ENCODE peak calls at places on chromosomes 1 and 21, in ten cellular contexts. B, C, U, A, D, T, H, V, P and I are unnamed samples.

GRCh38 chr1:157170677-157171515 is 32.7 kb upstream of the ETV3 start:
- DNase-seq in P (peak), A (peak), H (peak), U (peak), D (no peak), V (peak), C (peak), T (peak), B (peak), I (peak)

GRCh38 chr1:116472431-116472961 is 98.3 kb downstream of the CD58 start:
- DNase-seq in T (no peak), C (no peak), P (no peak), D (no peak), B (no peak), U (no peak), H (no peak), V (no peak), A (no peak), I (no peak)

GRCh38 chr21:45357436-45358260 is 47.3 kb upstream of the COL18A1 start:
- DNase-seq in C (no peak), H (no peak), D (peak), V (no peak), U (no peak), A (no peak), T (peak), P (peak), B (no peak), I (peak)

GRCh38 chr1:171769171-171769570 is 12.3 kb upstream of the METTL13 start:
- DNase-seq in U (no peak), T (no peak), P (no peak), A (no peak), V (no peak), C (no peak), H (no peak), D (no peak), B (no peak), I (no peak)

GRCh38 chr1:40630488-40631223 is 34.8 kb downstream of the RIMS3 start:
- DNase-seq in A (peak), V (peak), C (no peak), B (peak), H (peak), D (no peak), T (peak), U (peak), P (no peak), I (peak)

GRCh38 chr1:13651279-13651678 is 48.7 kb upstream of the PRDM2 start:
- DNase-seq in V (no peak), A (no peak), H (no peak), U (no peak), B (no peak), T (no peak), D (no peak), P (no peak), C (no peak), I (no peak)

GRCh38 chr1:228753236-228753741 is 18.0 kb downstream of the RHOU start:
- DNase-seq in V (no peak), D (no peak), U (no peak), B (no peak), T (no peak), H (no peak), A (no peak), P (no peak), C (no peak), I (no peak)

GRCh38 chr1:158045639-158046038 is 52.2 kb downstream of the KIRREL1 start:
- DNase-seq in U (no peak), B (no peak), T (peak), C (no peak), P (no peak), D (no peak), V (no peak), H (no peak), A (no peak), I (peak)

GRCh38 chr1:91920001-91920400 is 29.2 kb upstream of the BRDT start:
- DNase-seq in C (no peak), H (no peak), V (no peak), B (no peak), U (no peak), A (no peak), D (no peak), T (no peak), P (no peak), I (no peak)

GRCh38 chr21:29261555-29262540 is 36.9 kb upstream of the BACH1 start:
- DNase-seq in U (no peak), V (no peak), C (no peak), P (no peak), H (no peak), B (no peak), T (no peak), A (no peak), D (no peak), I (no peak)

GRCh38 chr1:240417317-240417716 is 194.6 kb downstream of the GREM2 start:
- DNase-seq in D (no peak), T (no peak), P (no peak), U (no peak), C (no peak), A (no peak), B (no peak), V (no peak), H (no peak), I (no peak)

GRCh38 chr1:7995437-7995836 is 30.7 kb downstream of the ERRFI1 start:
- DNase-seq in B (no peak), D (no peak), P (no peak), V (no peak), C (no peak), U (no peak), T (no peak), H (no peak), A (no peak), I (no peak)

GRCh38 chr1:154502742-154503111 is 515 bp upstream of the SHE start:
- DNase-seq in H (no peak), B (no peak), V (no peak), D (no peak), T (peak), A (no peak), U (no peak), P (no peak), C (no peak), I (peak)

GRCh38 chr1:108503062-108503740 is 53.1 kb downstream of the NBPF6 start:
- DNase-seq in T (peak), A (peak), D (no peak), U (no peak), V (no peak), H (no peak), P (no peak), B (no peak), C (no peak), I (no peak)

GRCh38 chr1:63509718-63510117 is 13.3 kb downstream of the ITGB3BP start:
- DNase-seq in H (no peak), U (no peak), D (no peak), C (no peak), T (no peak), V (no peak), B (no peak), P (no peak), A (no peak), I (no peak)

GRCh38 chr1:14738235-14738634 is 139.8 kb downstream of the KAZN start:
- DNase-seq in B (no peak), P (no peak), H (peak), A (no peak), T (peak), U (no peak), C (no peak), V (no peak), D (no peak), I (no peak)

GRCh38 chr1:117892512-117892911 is 36.9 kb downstream of the GDAP2 start:
- DNase-seq in B (no peak), C (no peak), T (no peak), H (no peak), V (no peak), P (no peak), D (no peak), A (no peak), U (no peak), I (no peak)

GRCh38 chr1:187477103-187477502 is 648.4 kb downstream of the PLA2G4A start:
- DNase-seq in T (no peak), A (no peak), D (no peak), U (no peak), C (no peak), V (no peak), H (no peak), P (no peak), B (no peak), I (no peak)

GRCh38 chr1:210438928-210439841 is 110.5 kb downstream of the HHAT start:
- DNase-seq in C (no peak), T (no peak), P (no peak), V (no peak), D (no peak), H (no peak), U (no peak), A (no peak), B (no peak), I (no peak)

GRCh38 chr1:110237406-110238152 is 27.5 kb downstream of the KCNC4 start:
- DNase-seq in C (no peak), H (no peak), P (no peak), V (no peak), B (no peak), D (peak), A (no peak), U (no peak), T (no peak), I (no peak)

GRCh38 chr1:17603091-17603841 is 63.8 kb downstream of the ARHGEF10L start:
- DNase-seq in H (no peak), U (no peak), B (no peak), C (no peak), A (no peak), P (no peak), D (no peak), T (no peak), V (no peak), I (no peak)

GRCh38 chr1:85420199-85420598 is 44.8 kb downstream of the DDAH1 start:
- DNase-seq in D (no peak), P (no peak), T (no peak), A (no peak), U (no peak), V (no peak), C (no peak), H (no peak), B (no peak), I (no peak)

GRCh38 chr1:17352419-17352909 is 19.5 kb upstream of the PADI6 start:
- DNase-seq in U (no peak), D (no peak), T (peak), A (no peak), H (no peak), V (no peak), C (no peak), B (no peak), P (no peak), I (no peak)

GRCh38 chr1:200306954-200307754 is 102.7 kb downstream of the ZNF281 start:
- DNase-seq in H (peak), D (no peak), U (no peak), B (peak), T (no peak), V (no peak), P (no peak), A (peak), C (no peak), I (no peak)

GRCh38 chr1:9822897-9823692 is 670 bp downstream of the CLSTN1 start:
- DNase-seq in H (peak), V (peak), T (peak), B (peak), C (no peak), P (no peak), D (peak), A (peak), U (no peak), I (peak)

GRCh38 chr1:178806665-178807300 is 64.1 kb downstream of the ANGPTL1 start:
- DNase-seq in A (no peak), T (no peak), C (no peak), U (no peak), V (no peak), D (no peak), P (no peak), H (no peak), B (no peak), I (no peak)

GRCh38 chr1:178810585-178810984 is 60.3 kb downstream of the ANGPTL1 start:
- DNase-seq in D (no peak), A (no peak), H (no peak), U (no peak), P (no peak), V (no peak), T (no peak), B (no peak), C (no peak), I (no peak)
- H3K27ac ChIP-seq in D (no peak), A (no peak), H (no peak), U (no peak), P (no peak), V (no peak), T (no peak), B (no peak), C (no peak), I (no peak)

GRCh38 chr1:32755810-32756159 is 53.2 kb upstream of the SYNC start:
- DNase-seq in H (no peak), B (no peak), A (no peak), U (no peak), V (no peak), C (no peak), D (no peak), P (no peak), T (peak), I (no peak)
- H3K27ac ChIP-seq in H (no peak), B (no peak), A (no peak), U (peak), V (peak), C (no peak), D (no peak), P (peak), T (no peak), I (no peak)

GRCh38 chr1:160255761-160256300 is 6.5 kb downstream of the DCAF8 start:
- DNase-seq in T (no peak), U (no peak), D (no peak), C (no peak), B (no peak), P (no peak), V (no peak), A (no peak), H (no peak), I (no peak)

GRCh38 chr1:160258177-160258798 is 4.1 kb downstream of the DCAF8 start:
- DNase-seq in B (no peak), A (no peak), V (no peak), C (no peak), P (no peak), U (no peak), T (no peak), D (no peak), H (no peak), I (no peak)

GRCh38 chr1:160257411-160258015 is 4.8 kb downstream of the DCAF8 start:
- DNase-seq in H (no peak), C (no peak), U (no peak), T (no peak), P (no peak), A (no peak), D (no peak), B (no peak), V (no peak), I (no peak)

GRCh38 chr1:160260436-160261382 is 1.6 kb downstream of the DCAF8 start:
- DNase-seq in B (no peak), H (no peak), T (no peak), P (no peak), C (no peak), V (no peak), U (no peak), A (peak), D (no peak), I (peak)

DNA sequence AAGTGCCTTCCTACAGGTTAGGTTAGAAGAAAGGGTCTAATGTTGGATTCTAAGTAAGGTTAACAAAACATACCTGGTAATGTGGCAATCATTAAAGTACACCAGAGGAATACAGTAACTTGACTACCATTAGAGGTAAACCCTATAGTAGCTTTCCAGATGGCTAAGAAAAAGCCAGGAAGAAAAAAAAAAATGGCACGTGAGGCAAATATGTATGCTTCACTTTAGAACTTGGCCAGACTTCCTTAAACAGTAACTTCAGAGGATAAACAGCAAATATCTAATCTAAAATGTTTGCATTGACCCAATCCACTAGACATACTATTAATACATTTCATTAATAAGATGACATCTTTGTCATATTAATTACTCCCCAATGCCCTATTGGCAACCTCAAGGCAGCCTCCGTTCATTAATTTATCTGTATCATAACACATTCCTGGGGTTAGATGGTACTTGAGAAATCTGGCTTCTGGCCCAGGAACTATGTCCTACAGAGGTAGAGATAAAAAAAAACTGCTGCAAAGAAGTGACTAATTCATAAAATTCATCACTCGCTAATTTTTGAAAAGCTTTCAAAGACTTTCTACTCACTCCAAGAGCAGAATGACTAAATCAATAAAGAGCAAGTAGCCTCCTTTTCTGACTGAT is 5.8 kb downstream of the DCAF8 start:
- DNase-seq in A (peak), H (no peak), C (peak), T (no peak), U (no peak), P (no peak), V (no peak), D (no peak), B (no peak), I (no peak)
- H3K27ac ChIP-seq in A (peak), H (no peak), C (no peak), T (no peak), U (no peak), P (no peak), V (peak), D (peak), B (no peak), I (no peak)

GRCh38 chr1:230901711-230902110 is 33.4 kb upstream of the C1orf198 start:
- DNase-seq in B (no peak), C (peak), T (no peak), U (no peak), V (peak), P (peak), D (no peak), H (no peak), A (no peak), I (no peak)
- H3K27ac ChIP-seq in B (no peak), C (no peak), T (no peak), U (no peak), V (peak), P (peak), D (no peak), H (no peak), A (no peak), I (no peak)

DNA sequence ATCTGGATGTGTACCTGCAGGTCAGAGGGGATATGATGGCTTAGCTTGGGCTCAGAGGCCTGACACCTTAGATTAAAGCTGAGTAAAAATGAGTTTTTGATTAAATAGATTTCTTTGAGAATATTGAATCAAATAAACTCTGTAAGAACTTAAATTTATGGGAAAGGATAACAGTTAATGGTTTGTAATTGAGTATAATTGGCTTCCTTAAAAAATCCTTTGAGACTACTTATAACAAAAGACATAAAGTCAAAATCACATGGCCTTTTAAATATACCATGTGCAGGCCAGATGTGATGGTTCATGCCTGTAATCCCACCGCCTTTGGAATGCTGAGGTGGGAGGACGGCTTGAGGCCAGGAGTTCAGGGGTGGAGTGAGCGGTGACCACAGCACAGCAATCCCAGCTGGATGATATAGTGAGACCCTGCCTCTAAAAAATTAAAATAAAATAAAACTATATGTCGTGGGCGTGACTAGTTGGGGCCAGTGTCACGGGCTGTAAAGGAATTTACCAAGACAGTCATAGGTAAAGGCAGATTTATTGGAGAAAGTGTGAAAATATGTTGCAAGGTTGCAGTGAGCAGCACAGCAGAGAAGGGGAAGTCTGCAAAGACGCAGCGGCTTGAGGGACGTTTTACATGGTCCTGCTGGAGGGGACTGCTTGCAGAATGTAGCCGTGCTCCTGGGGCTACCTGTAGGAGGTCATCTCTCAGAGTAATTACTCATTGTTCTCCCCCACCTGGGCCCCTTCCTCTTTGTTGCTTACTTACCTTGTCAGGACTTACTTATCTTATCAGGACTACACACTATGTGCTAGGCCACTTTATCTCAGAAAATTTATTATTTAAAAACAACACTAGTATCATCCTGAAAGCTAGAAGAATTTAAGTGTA is 122.3 kb downstream of the ZMYM4 start:
- DNase-seq in A (no peak), P (no peak), U (no peak), H (no peak), C (no peak), V (no peak), D (no peak), B (no peak), T (peak), I (no peak)
- H3K27ac ChIP-seq in A (no peak), P (no peak), U (no peak), H (no peak), C (no peak), V (no peak), D (no peak), B (no peak), T (peak), I (no peak)

GRCh38 chr1:69524010-69524409 is 43.7 kb upstream of the LRRC7 start:
- DNase-seq in B (no peak), U (no peak), A (no peak), C (no peak), D (no peak), V (no peak), P (no peak), T (no peak), H (no peak), I (no peak)
- H3K27ac ChIP-seq in B (no peak), U (no peak), A (no peak), C (no peak), D (no peak), V (no peak), P (no peak), T (no peak), H (no peak), I (no peak)

DNA sequence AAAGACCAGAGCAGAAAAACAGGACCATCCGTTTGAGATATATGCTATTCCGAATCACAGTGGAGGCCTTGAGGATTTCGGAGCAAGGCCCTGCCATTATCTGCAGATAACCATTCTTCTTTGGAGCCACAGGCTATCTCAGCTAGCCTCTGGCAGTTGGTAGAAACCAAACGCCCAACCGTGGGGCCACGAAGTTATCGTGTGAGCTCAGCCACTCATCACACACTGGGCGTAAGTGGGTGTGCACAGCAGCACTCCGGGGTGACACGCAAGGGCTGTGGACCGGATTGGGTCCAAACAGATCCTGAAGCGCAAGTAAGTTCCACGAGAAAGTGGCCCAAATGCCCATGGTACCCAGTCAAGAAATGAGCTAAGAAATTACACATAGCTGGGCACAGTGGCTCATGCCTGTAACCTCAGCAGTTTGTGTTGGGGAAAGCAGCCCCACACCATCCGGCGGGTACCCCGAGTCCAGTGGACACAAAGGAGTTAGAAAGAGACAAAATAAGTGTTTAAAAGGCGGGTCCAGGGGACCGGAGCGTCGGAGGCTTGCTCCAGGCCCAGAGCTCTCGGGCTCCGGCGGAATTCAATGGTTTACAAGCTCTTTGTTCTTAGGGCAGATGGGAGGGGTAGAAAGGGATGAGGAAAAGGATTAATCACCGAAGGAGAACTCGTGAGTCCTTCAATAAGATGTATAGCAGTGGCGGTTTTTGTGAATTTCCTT is 130.6 kb downstream of the LIPI start:
- DNase-seq in V (no peak), U (no peak), D (no peak), A (no peak), H (no peak), P (no peak), T (peak), B (no peak), C (no peak), I (no peak)
- H3K27ac ChIP-seq in V (no peak), U (no peak), D (no peak), A (no peak), H (no peak), P (no peak), T (peak), B (no peak), C (no peak), I (no peak)

DNA sequence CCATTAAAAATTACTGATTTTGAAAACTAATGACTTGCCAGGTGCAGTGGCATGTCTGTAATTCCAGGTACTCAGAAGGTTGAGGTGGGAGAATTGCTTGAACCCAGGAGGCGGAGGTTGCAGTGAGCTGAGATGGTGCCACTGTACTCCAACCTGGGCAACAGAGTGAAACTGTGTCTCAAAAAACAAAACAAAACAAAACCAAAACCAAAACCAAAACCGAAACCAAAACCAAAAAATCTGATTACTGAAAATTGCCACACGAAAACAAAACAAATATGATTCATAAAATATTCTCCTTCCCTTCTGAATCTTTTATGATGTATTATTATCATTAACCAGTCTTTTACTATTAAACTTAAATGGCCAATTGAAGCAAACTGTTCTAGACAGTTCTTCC is 74.1 kb downstream of the SERINC2 start:
- DNase-seq in V (no peak), T (no peak), B (peak), C (no peak), P (no peak), U (no peak), A (no peak), D (no peak), H (no peak), I (no peak)
- H3K27ac ChIP-seq in V (no peak), T (no peak), B (peak), C (no peak), P (peak), U (no peak), A (no peak), D (no peak), H (no peak), I (no peak)